ENCODE peak calls at places on chromosome 3, in five cellular contexts. J is GM12878, T is HepG2, P is SK-N-SH, Y is K562. X is an unnamed sample.

GRCh38 chr3:123093696-123094095 is 26.9 kb downstream of the PDIA5 start:
- DNase-seq in J (no peak), T (no peak), P (no peak), Y (no peak), X (no peak)

GRCh38 chr3:107969994-107970896 is 120.6 kb downstream of the CD47 start:
- DNase-seq in J (no peak), T (peak), P (peak), Y (no peak), X (no peak)

GRCh38 chr3:47804571-47804970 is 1.6 kb downstream of the DHX30 start:
- DNase-seq in J (no peak), T (no peak), P (no peak), Y (no peak), X (no peak)

GRCh38 chr3:129428382-129429079 is at the start of gene EFCAB12:
- DNase-seq in J (no peak), T (peak), P (peak), Y (peak), X (peak)

GRCh38 chr3:29708884-29709283 is 428.0 kb downstream of the RBMS3 start:
- DNase-seq in J (no peak), T (no peak), P (no peak), Y (no peak), X (no peak)

GRCh38 chr3:47867451-47868017 is 64.6 kb downstream of the DHX30 start:
- DNase-seq in J (no peak), T (no peak), P (no peak), Y (no peak), X (no peak)

GRCh38 chr3:149009732-149010131 is 18.4 kb downstream of the GYG1 start:
- DNase-seq in J (no peak), T (no peak), P (no peak), Y (no peak), X (no peak)

GRCh38 chr3:8500208-8500961 is 1.2 kb upstream of the LMCD1 start:
- DNase-seq in J (no peak), T (peak), P (peak), Y (no peak), X (no peak)

GRCh38 chr3:12662593-12663310 is 1.2 kb downstream of the RAF1 start:
- DNase-seq in J (no peak), T (no peak), P (peak), Y (peak), X (no peak)

GRCh38 chr3:115785782-115786181 is 162.5 kb downstream of the GAP43 start:
- DNase-seq in J (no peak), T (no peak), P (no peak), Y (no peak), X (no peak)

GRCh38 chr3:185069023-185069422 is 83.8 kb downstream of the C3orf70 start:
- DNase-seq in J (no peak), T (no peak), P (no peak), Y (no peak), X (no peak)

GRCh38 chr3:39408493-39409372 is 2.2 kb downstream of the RPSA start:
- DNase-seq in J (no peak), T (no peak), P (no peak), Y (no peak), X (no peak)

GRCh38 chr3:165883866-165884478 is 46.7 kb upstream of the BCHE start:
- DNase-seq in J (no peak), T (no peak), P (no peak), Y (no peak), X (peak)

GRCh38 chr3:125684199-125684598 is 88.9 kb upstream of the OSBPL11 start:
- DNase-seq in J (no peak), T (peak), P (peak), Y (no peak), X (peak)

GRCh38 chr3:131602011-131602779 is 99.4 kb upstream of the MRPL3 start:
- DNase-seq in J (no peak), T (no peak), P (no peak), Y (peak), X (no peak)

GRCh38 chr3:48601622-48601994 is 6.5 kb upstream of the COL7A1 start:
- DNase-seq in J (no peak), T (no peak), P (no peak), Y (no peak), X (no peak)

GRCh38 chr3:172315401-172316091 is 132.7 kb downstream of the GHSR start:
- DNase-seq in J (no peak), T (no peak), P (no peak), Y (peak), X (no peak)

GRCh38 chr3:95567346-95567745 is 1247.0 kb upstream of the EPHA6 start:
- DNase-seq in J (no peak), T (no peak), P (no peak), Y (no peak), X (no peak)

GRCh38 chr3:51319271-51319670 is 65.8 kb upstream of the MANF start:
- DNase-seq in J (no peak), T (no peak), P (no peak), Y (no peak), X (no peak)

GRCh38 chr3:78906245-78906644 is 861.6 kb downstream of the ROBO1 start:
- DNase-seq in J (no peak), T (no peak), P (no peak), Y (no peak), X (no peak)

GRCh38 chr3:49607796-49608195 is 53.5 kb downstream of the BSN start:
- DNase-seq in J (no peak), T (no peak), P (peak), Y (peak), X (no peak)

GRCh38 chr3:8246070-8246469 is 255.6 kb upstream of the LMCD1 start:
- DNase-seq in J (no peak), T (no peak), P (no peak), Y (no peak), X (no peak)

GRCh38 chr3:129162729-129163579 is 2.1 kb upstream of the ISY1 start:
- DNase-seq in J (no peak), T (peak), P (peak), Y (peak), X (no peak)

GRCh38 chr3:189001559-189001958 is 170.2 kb upstream of the TPRG1 start:
- DNase-seq in J (no peak), T (no peak), P (no peak), Y (no peak), X (no peak)

GRCh38 chr3:120503727-120504616 is 53.2 kb upstream of the FSTL1 start:
- DNase-seq in J (no peak), T (no peak), P (no peak), Y (no peak), X (no peak)

GRCh38 chr3:30324587-30324986 is 281.8 kb upstream of the TGFBR2 start:
- DNase-seq in J (no peak), T (no peak), P (no peak), Y (no peak), X (peak)

GRCh38 chr3:7397097-7397496 is 536.2 kb downstream of the GRM7 start:
- DNase-seq in J (no peak), T (no peak), P (no peak), Y (no peak), X (no peak)

GRCh38 chr3:79521221-79521848 is 246.5 kb downstream of the ROBO1 start:
- DNase-seq in J (peak), T (peak), P (peak), Y (peak), X (peak)

GRCh38 chr3:52055537-52056351 is 627 bp downstream of the DUSP7 start:
- DNase-seq in J (no peak), T (peak), P (peak), Y (peak), X (peak)

GRCh38 chr3:112121577-112122547 is 11.2 kb downstream of the GCSAM start:
- DNase-seq in J (no peak), T (no peak), P (no peak), Y (no peak), X (no peak)

GRCh38 chr3:129058441-129059194 is 2.0 kb upstream of the GP9 start:
- DNase-seq in J (peak), T (no peak), P (no peak), Y (no peak), X (no peak)

GRCh38 chr3:122392868-122393844 is 9.2 kb downstream of the FAM162A start:
- DNase-seq in J (no peak), T (peak), P (peak), Y (peak), X (peak)

GRCh38 chr3:99648496-99648895 is 10.1 kb downstream of the COL8A1 start:
- DNase-seq in J (no peak), T (no peak), P (no peak), Y (no peak), X (no peak)

GRCh38 chr3:99646107-99646435 is 7.7 kb downstream of the COL8A1 start:
- DNase-seq in J (no peak), T (no peak), P (no peak), Y (no peak), X (no peak)

GRCh38 chr3:99647081-99647480 is 8.7 kb downstream of the COL8A1 start:
- DNase-seq in J (no peak), T (no peak), P (no peak), Y (no peak), X (no peak)

GRCh38 chr3:99645277-99646106 is 7.1 kb downstream of the COL8A1 start:
- DNase-seq in J (no peak), T (peak), P (peak), Y (peak), X (peak)

DNA sequence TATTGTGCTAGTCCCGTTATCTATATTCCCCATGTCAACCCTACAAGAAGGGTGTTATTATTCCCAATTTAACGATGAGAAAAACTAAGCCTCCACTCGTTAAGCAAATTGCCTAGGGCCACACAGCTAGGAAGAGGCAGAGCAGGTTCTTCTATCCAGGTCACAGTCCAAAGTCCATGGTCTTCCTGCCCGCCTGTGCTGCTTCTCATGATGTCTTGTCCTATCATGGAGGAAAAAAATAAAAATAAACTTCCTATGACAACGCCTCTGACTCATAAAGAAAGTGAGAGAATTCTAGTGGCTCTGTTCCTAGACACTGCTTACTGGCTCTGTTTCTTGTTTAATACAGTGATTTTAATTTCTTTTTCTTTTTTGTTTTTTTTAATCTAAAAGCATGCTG is 9.7 kb downstream of the COL8A1 start:
- DNase-seq in J (no peak), T (no peak), P (no peak), Y (no peak), X (no peak)
- TF ChIP-seq FOXM1 in J (no peak), T (no peak), P (no peak), Y (no peak), X (no peak)

DNA sequence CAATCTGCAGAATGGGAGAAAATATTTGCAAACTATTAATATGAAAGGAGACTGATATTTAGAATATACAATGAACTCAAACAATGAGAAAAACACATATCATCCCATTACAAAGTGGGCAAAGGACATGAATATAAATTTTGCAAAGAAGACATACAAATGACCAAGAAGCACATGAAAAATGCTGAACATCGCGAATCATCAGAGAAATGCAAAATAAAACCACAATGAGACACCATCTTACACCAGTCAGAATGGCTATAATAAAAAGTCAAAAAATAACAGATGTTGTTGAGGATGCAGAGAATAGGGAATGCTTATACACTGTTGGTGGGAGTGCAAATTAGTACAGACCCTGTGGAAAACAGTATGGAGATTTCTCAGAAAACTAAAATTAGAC is 83.6 kb downstream of the RAP2B start:
- DNase-seq in J (no peak), T (no peak), P (no peak), Y (no peak), X (no peak)
- TF ChIP-seq FOXM1 in J (no peak), T (no peak), P (no peak), Y (no peak), X (no peak)

GRCh38 chr3:146065573-146066006 is 95.4 kb downstream of the PLOD2 start:
- DNase-seq in J (no peak), T (peak), P (no peak), Y (peak), X (no peak)
- TF ChIP-seq FOXM1 in J (no peak), T (no peak), P (no peak), Y (no peak), X (no peak)

DNA sequence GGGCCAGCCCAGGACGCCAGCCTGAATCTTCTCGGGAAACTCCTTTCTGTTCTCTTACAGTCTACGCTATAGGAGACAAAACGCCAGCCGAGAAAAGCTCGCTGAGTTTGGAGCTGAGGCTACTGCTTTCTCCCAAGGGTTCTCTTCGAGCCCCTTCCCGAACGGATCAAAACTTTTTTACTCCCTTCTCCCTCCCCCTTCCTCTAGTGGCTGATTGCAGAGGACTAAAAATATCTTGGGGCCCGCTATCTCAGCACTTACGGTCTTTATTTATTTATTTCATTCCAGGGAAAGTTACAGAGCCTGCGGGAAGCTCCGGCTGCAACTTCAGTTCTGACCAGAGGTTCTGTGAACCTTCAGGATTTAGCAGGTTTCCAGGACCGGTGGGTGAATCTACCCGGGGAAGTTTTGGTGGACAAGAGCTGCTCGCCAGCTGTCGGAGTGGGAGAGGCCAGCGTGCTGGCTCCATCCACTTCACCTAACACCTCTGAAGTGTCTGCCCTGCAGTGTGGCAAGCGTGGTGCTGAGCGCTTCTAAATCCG is 454 bp upstream of the PDZRN3 start:
- DNase-seq in J (no peak), T (no peak), P (peak), Y (no peak), X (peak)
- TF ChIP-seq FOXM1 in J (no peak), T (no peak), P (no peak), Y (no peak), X (no peak)

DNA sequence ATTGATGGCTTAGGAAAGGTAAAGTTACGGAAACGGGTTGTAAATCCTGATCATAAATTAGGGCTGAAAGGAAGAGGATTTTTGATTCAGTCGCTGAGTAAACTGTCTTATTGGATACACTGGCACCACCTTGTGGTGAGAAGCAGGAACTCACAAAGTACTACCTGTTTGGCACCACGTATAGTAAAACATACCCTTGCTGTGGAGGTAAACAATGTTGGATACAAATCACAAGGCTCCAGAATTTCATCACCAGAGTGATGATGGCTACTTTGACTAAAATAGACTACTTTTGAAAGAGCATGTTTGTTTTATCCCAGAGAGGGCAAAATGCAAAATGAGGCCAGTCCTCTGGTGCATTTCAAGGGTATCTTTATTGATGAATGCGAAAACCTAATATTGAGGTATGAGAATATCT is 216.9 kb downstream of the IGSF11 start:
- DNase-seq in J (no peak), T (peak), P (peak), Y (peak), X (peak)
- TF ChIP-seq FOXM1 in J (peak), T (no peak), P (no peak), Y (no peak), X (no peak)

DNA sequence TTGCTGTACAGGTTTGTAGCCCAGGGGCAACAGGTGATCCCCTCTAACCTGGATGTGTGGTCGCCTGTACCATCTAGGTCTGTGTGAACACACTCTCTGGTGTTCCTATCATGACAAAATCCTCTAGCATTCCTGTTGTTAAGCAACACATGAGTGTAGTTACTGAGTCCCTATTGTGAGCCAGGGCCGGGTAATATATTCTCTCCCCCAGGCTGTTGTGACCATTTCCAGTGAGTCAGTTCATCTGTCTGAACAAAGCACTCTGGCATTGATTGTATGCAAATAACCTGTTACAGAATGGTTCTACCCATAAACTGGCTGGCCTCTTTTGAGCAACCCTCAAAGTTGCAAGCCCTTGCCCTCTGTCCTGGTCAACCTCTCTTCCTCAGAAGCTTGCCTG is 2.6 kb upstream of the FLNB start:
- DNase-seq in J (no peak), T (peak), P (no peak), Y (no peak), X (no peak)
- TF ChIP-seq FOXM1 in J (no peak), T (no peak), P (no peak), Y (no peak), X (no peak)

DNA sequence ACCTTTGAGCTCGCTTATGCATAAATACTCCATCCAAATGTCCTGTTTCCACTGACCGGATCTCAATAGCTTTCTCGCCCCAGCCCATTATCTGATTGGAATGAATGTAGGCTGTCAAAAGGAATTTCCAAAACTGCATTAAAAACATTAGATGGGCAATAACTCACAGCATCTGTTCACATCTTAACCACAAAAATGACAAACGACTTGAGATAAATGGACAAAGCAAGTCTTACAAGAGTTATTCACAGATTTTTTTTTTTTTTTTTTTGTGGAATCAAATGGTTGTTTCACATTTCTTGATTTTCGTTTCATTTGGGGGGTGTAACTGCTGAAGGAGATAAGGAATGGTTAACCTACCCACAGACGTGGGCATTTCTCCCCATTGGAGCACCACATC is 39.7 kb upstream of the SLC2A2 start:
- DNase-seq in J (no peak), T (no peak), P (no peak), Y (no peak), X (no peak)
- TF ChIP-seq FOXM1 in J (no peak), T (no peak), P (no peak), Y (no peak), X (no peak)

GRCh38 chr3:194787072-194787471 is 101.4 kb downstream of the FAM43A start:
- DNase-seq in J (no peak), T (no peak), P (no peak), Y (no peak), X (no peak)
- TF ChIP-seq FOXM1 in J (no peak), T (no peak), P (no peak), Y (no peak), X (no peak)

GRCh38 chr3:4765212-4765611 is 214.0 kb upstream of the BHLHE40 start:
- DNase-seq in J (no peak), T (no peak), P (no peak), Y (no peak), X (no peak)

GRCh38 chr3:4766263-4766662 is 213.0 kb upstream of the BHLHE40 start:
- DNase-seq in J (no peak), T (no peak), P (no peak), Y (no peak), X (no peak)

GRCh38 chr3:4766716-4767499 is 212.3 kb upstream of the BHLHE40 start:
- DNase-seq in J (no peak), T (no peak), P (no peak), Y (no peak), X (no peak)

GRCh38 chr3:4761759-4762158 is 217.5 kb upstream of the BHLHE40 start:
- DNase-seq in J (no peak), T (no peak), P (no peak), Y (no peak), X (no peak)

DNA sequence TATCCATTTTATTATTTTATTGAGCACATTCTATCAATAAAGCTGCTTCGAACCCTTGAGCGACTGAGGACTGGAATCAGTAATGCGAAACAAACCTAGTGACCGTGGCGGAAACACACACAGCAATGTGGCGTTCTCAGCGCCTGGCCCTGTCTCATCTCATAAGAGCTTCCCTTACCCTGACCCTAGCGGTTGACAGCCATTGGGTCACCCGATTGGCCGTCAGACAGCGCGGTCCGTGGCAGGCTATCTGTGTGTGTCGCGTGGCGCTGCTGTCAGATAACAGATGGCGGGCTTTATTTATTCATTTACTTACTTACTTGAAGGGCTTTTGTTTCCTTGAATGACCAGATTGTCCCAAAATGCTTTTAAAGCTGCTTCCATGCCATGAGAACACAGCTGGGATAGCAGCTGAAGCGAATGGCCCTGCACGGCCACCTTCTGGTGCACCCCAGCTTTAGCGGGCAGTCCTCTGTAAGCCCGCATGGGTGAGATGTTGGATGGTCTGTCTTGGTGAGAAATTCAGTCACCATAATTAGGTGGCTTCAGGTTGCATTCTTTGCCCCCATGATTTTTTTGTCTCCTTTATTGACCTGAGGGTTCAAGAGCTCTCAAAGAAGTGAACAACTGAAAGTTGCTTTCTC is 215.5 kb upstream of the BHLHE40 start:
- DNase-seq in J (no peak), T (no peak), P (no peak), Y (no peak), X (no peak)
- TF ChIP-seq FOXM1 in J (no peak), T (no peak), P (no peak), Y (no peak), X (no peak)

X was measured in HEK293T.